ENCODE peak calls at places on chromosome 1, in seven cellular contexts. L is IMR-90; U is adrenal gland; C is CD8-positive, alpha-beta T cell; X is stomach; S is tibial nerve; K is BE2C. J is an unnamed sample.

GRCh38 chr1:199522936-199523335 is 504.6 kb upstream of the NR5A2 start:
- DNase-seq in S (no peak), L (peak; percentile 20), X (no peak), K (no peak), U (no peak), C (no peak), J (no peak)

GRCh38 chr1:194616835-194617234 is 1430.4 kb upstream of the B3GALT2 start:
- DNase-seq in S (no peak), U (no peak), X (no peak), C (no peak), L (no peak), K (no peak), J (no peak)

GRCh38 chr1:108049083-108049819 is 84.3 kb upstream of the VAV3 start:
- DNase-seq in L (no peak), U (no peak), X (no peak), C (no peak), K (peak; percentile 16), S (peak; percentile 19), J (no peak)

GRCh38 chr1:12654657-12655056 is 10.8 kb downstream of the AADACL4 start:
- DNase-seq in L (no peak), U (no peak), S (no peak), C (no peak), K (no peak), X (peak; percentile 69), J (no peak)

GRCh38 chr1:39021431-39021830 is 4.7 kb upstream of the NDUFS5 start:
- DNase-seq in U (no peak), X (no peak), C (no peak), S (no peak), L (no peak), K (no peak), J (no peak)

GRCh38 chr1:25099343-25099951 is 132.9 kb downstream of the SYF2 start:
- DNase-seq in S (no peak), U (no peak), L (no peak), C (peak; percentile 8), K (peak; percentile 50), X (no peak), J (no peak)

GRCh38 chr1:48498096-48498791 is 26.2 kb upstream of the SPATA6 start:
- DNase-seq in U (peak; percentile 83), L (peak; percentile 70), C (peak; percentile 28), X (peak; percentile 86), K (peak; percentile 74), S (peak; percentile 93), J (peak; percentile 89)

GRCh38 chr1:217647791-217648190 is 16.6 kb downstream of the SPATA17 start:
- DNase-seq in U (no peak), L (no peak), C (no peak), X (no peak), S (no peak), K (no peak), J (no peak)

GRCh38 chr1:5938068-5938740 is 54.0 kb downstream of the NPHP4 start:
- DNase-seq in X (peak; percentile 20), S (no peak), K (no peak), U (no peak), C (no peak), L (peak; percentile 81), J (peak; percentile 83)

GRCh38 chr1:212561501-212561931 is 47.0 kb upstream of the ATF3 start:
- DNase-seq in C (no peak), S (no peak), L (peak; percentile 76), U (peak; percentile 81), K (no peak), X (no peak), J (no peak)

GRCh38 chr1:227390525-227390924 is 72.2 kb upstream of the CDC42BPA start:
- DNase-seq in C (no peak), S (no peak), X (no peak), L (no peak), K (no peak), U (no peak), J (no peak)

GRCh38 chr1:149942207-149942606 is 5.5 kb upstream of the MTMR11 start:
- DNase-seq in C (no peak), L (peak; percentile 41), K (peak; percentile 72), X (no peak), S (no peak), U (no peak), J (no peak)

GRCh38 chr1:160636547-160636946 is 10.3 kb downstream of the SLAMF1 start:
- DNase-seq in L (no peak), S (no peak), U (no peak), C (no peak), K (no peak), X (no peak), J (no peak)

GRCh38 chr1:175183586-175183985 is 9.0 kb downstream of the KIAA0040 start:
- DNase-seq in S (no peak), L (no peak), U (no peak), X (no peak), K (no peak), C (no peak), J (no peak)

GRCh38 chr1:35499230-35499629 is 58.0 kb downstream of the KIAA0319L start:
- DNase-seq in K (no peak), L (no peak), X (no peak), S (no peak), C (no peak), U (no peak), J (no peak)

GRCh38 chr1:37410815-37411214 is 63.6 kb upstream of the ZC3H12A start:
- DNase-seq in U (no peak), K (no peak), L (peak; percentile 22), X (no peak), C (no peak), S (no peak), J (no peak)

GRCh38 chr1:213535679-213536078 is 452.1 kb upstream of the PROX1 start:
- DNase-seq in X (no peak), L (no peak), C (no peak), S (no peak), U (no peak), K (no peak), J (no peak)

GRCh38 chr1:222886194-222887126 is 71.6 kb downstream of the DISP1 start:
- DNase-seq in K (no peak), L (peak; percentile 25), C (no peak), U (no peak), X (no peak), S (no peak), J (no peak)

GRCh38 chr1:84887261-84887934 is 5.6 kb downstream of the LPAR3 start:
- DNase-seq in U (no peak), L (peak; percentile 65), S (no peak), K (no peak), C (no peak), X (no peak), J (no peak)

GRCh38 chr1:2101946-2102345 is 51.7 kb downstream of the PRKCZ start:
- DNase-seq in L (no peak), C (no peak), U (no peak), K (no peak), S (no peak), X (no peak), J (no peak)

DNA sequence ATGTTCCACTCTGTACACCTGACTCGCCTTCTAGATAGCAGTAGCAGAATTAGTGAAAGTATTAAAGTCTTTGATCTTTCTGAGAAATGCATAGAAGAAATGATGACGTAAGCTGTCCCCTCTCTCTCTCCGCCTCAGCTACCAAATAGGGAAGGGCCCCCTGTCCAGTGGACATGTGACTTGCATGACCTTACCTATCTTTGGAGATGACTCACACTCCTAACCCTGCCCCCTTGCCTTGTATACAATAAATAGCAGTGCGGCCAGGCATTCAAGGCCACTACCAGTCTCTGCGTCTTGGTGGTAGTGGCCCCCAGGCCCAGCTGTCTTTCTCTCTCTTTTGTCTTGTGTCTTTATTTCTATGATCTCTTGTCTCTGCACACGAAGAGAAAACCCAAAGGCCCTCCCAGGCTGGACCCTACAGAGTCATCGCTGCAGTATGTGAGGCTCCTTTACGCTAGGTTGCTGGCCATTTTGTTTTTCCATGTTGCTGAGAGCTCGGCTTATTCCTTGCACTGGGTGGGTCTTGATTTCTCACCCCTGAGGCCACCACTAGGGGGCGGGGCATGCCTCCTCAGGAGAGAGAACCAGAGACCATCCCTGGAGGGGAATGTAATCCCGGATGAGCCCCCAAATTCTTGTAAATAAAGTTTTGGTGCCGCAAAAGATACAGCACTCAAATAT is 16.0 kb upstream of the ZBTB8B start:
- DNase-seq in X (no peak), K (peak; percentile 67), C (no peak), U (no peak), S (no peak), L (no peak), J (no peak)
- TF ChIP-seq CTCF in X (no peak), K (peak; percentile 54), C (no peak), U (no peak), S (no peak), L (no peak), J (peak; percentile 32)

GRCh38 chr1:54272772-54273091 is 72.8 kb downstream of the MRPL37 start:
- DNase-seq in U (no peak), S (no peak), K (no peak), X (no peak), L (no peak), C (no peak), J (no peak)
- TF ChIP-seq CTCF in U (no peak), S (no peak), K (no peak), X (no peak), L (no peak), C (no peak), J (no peak)

DNA sequence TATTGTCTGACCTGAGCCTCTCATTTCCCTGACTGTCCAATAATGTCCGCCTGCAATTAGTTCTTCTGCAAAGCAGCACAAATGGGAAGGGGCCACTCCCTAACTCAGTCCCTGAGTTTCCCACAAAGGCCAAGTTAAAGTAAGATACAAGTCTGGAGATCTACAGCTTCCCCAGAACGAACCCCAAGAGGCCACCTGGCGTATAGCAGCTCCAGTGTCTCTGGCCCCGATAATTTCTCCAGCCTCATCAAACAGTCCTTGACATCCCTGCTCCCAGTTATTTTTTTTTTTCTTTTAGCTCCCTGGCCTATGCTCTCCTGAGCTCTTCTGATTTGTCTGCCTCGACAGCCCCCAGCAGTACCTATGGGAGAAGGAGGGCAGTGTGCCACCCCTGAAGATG is 8.1 kb upstream of the ACKR1 start:
- DNase-seq in C (no peak), S (no peak), L (no peak), U (no peak), X (no peak), K (no peak), J (no peak)
- TF ChIP-seq CTCF in C (no peak), S (no peak), L (no peak), U (no peak), X (no peak), K (peak; percentile 22), J (no peak)

GRCh38 chr1:154272999-154273563 is 652 bp downstream of the HAX1 start:
- DNase-seq in C (no peak), L (no peak), S (no peak), U (no peak), K (no peak), X (no peak), J (no peak)

GRCh38 chr1:154272217-154272998 is at the start of gene HAX1:
- DNase-seq in K (peak; percentile 92), X (peak; percentile 95), U (peak; percentile 93), L (peak; percentile 97), C (peak; percentile 92), S (peak; percentile 93), J (peak; percentile 95)

GRCh38 chr1:154270833-154271232 is 1.6 kb upstream of the HAX1 start:
- DNase-seq in U (no peak), S (no peak), X (no peak), C (no peak), K (no peak), L (no peak), J (no peak)

DNA sequence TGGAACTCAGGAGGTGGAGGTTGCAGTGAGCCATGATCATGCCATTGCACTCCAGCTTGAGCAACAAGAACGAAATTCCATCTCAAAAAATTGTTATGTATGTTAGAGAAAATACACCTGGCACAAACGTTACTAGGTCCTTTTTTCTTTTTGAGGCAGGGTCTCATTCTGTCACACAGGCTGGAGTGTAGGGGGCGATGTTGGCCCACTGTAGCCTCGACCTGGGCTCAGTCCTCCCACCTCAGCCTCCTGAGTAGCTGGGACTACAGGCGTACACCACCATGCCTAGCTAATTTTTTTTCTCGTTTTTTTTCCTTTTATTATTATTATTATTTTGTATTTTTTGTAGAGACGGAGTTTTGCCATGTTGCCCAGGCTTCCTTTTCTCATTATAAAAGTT is 4.4 kb downstream of the HAX1 start:
- DNase-seq in K (peak; percentile 59), U (no peak), L (no peak), C (no peak), S (no peak), X (no peak), J (no peak)
- TF ChIP-seq CTCF in K (peak; percentile 64), U (no peak), L (peak; percentile 3), C (no peak), S (no peak), X (no peak), J (peak; percentile 41)